ENCODE peak calls at places on chromosomes 3 and 15, in nine cellular contexts. D is Karpas-422; A is choroid plexus epithelial cell; O is cardiac fibroblast; C is kidney; P is HFF-Myc; X is foreskin fibroblast; L is SJCRH30; Z is effector memory CD4-positive, alpha-beta T cell. K is an unnamed sample.

GRCh38 chr3:179526989-179527391 is 35.7 kb upstream of the ACTL6A start:
- DNase-seq in D (no peak), A (peak), O (peak), C (no peak), P (peak), X (peak), L (peak), Z (no peak), K (no peak)

GRCh38 chr15:66995257-66995656 is 70.1 kb upstream of the SMAD3 start:
- DNase-seq in D (no peak), A (peak), O (peak), C (no peak), P (no peak), X (peak), L (no peak), Z (no peak), K (no peak)

GRCh38 chr3:13708301-13708700 is 159.4 kb downstream of the FBLN2 start:
- DNase-seq in D (no peak), A (no peak), O (no peak), C (peak), P (no peak), X (no peak), L (peak), Z (no peak), K (peak)

GRCh38 chr3:4019509-4019908 is 220.3 kb downstream of the LRRN1 start:
- DNase-seq in D (no peak), A (no peak), O (no peak), C (no peak), P (no peak), X (no peak), L (no peak), Z (no peak), K (no peak)

GRCh38 chr3:8386221-8386620 is 115.4 kb upstream of the LMCD1 start:
- DNase-seq in D (no peak), A (peak), O (peak), C (no peak), P (no peak), X (peak), L (no peak), Z (no peak), K (no peak)

GRCh38 chr3:5304789-5305680 is 117.5 kb downstream of the EDEM1 start:
- DNase-seq in D (peak), A (peak), O (peak), C (no peak), P (peak), X (no peak), L (peak), Z (no peak), K (no peak)

GRCh38 chr15:54990793-54991192 is 205.9 kb downstream of the RSL24D1 start:
- DNase-seq in D (no peak), A (no peak), O (no peak), C (no peak), P (no peak), X (no peak), L (peak), Z (no peak), K (no peak)

GRCh38 chr15:60704717-60705116 is 225.8 kb upstream of the ICE2 start:
- DNase-seq in D (no peak), A (no peak), O (no peak), C (no peak), P (no peak), X (no peak), L (no peak), Z (no peak), K (no peak)

GRCh38 chr3:171049831-171050444 is 23.4 kb upstream of the SLC2A2 start:
- DNase-seq in D (peak), A (peak), O (peak), C (no peak), P (peak), X (peak), L (peak), Z (no peak), K (peak)

GRCh38 chr3:158768881-158769518 is 32.9 kb upstream of the MFSD1 start:
- DNase-seq in D (no peak), A (peak), O (peak), C (no peak), P (peak), X (peak), L (peak), Z (no peak), K (no peak)

GRCh38 chr3:182508896-182509295 is 284.4 kb upstream of the ATP11B start:
- DNase-seq in D (no peak), A (no peak), O (no peak), C (no peak), P (no peak), X (no peak), L (no peak), Z (no peak), K (no peak)

GRCh38 chr3:57261119-57261518 is 31.4 kb downstream of the ASB14 start:
- DNase-seq in D (no peak), A (no peak), O (no peak), C (no peak), P (no peak), X (no peak), L (no peak), Z (no peak), K (no peak)

GRCh38 chr15:52326758-52327157 is 31.2 kb upstream of the MYO5C start:
- DNase-seq in D (no peak), A (peak), O (peak), C (no peak), P (no peak), X (peak), L (no peak), Z (no peak), K (no peak)

GRCh38 chr3:112116777-112117186 is 16.3 kb downstream of the GCSAM start:
- DNase-seq in D (no peak), A (peak), O (no peak), C (no peak), P (no peak), X (no peak), L (no peak), Z (no peak), K (no peak)

GRCh38 chr3:124837730-124838186 is 49.4 kb downstream of the ITGB5 start:
- DNase-seq in D (no peak), A (peak), O (peak), C (peak), P (no peak), X (peak), L (peak), Z (no peak), K (no peak)

GRCh38 chr3:42803800-42804112 is 534 bp downstream of the HIGD1A start:
- DNase-seq in D (peak), A (no peak), O (no peak), C (peak), P (no peak), X (peak), L (no peak), Z (no peak), K (no peak)

GRCh38 chr3:49283997-49284396 is 7.0 kb upstream of the C3orf62 start:
- DNase-seq in D (no peak), A (no peak), O (no peak), C (no peak), P (no peak), X (no peak), L (no peak), Z (no peak), K (no peak)

GRCh38 chr15:34607832-34608231 is 24.4 kb upstream of the GOLGA8B start:
- DNase-seq in D (no peak), A (no peak), O (no peak), C (no peak), P (no peak), X (no peak), L (no peak), Z (no peak), K (no peak)

GRCh38 chr3:124588036-124588435 is 142.2 kb upstream of the UMPS start:
- DNase-seq in D (no peak), A (no peak), O (no peak), C (no peak), P (no peak), X (no peak), L (no peak), Z (no peak), K (no peak)

GRCh38 chr15:31332020-31332680 is 5.5 kb downstream of the KLF13 start:
- DNase-seq in D (no peak), A (no peak), O (no peak), C (peak), P (no peak), X (no peak), L (no peak), Z (no peak), K (no peak)
- H3K4me3 ChIP-seq in D (no peak), A (no peak), O (no peak), C (no peak), P (no peak), X (no peak), L (no peak), Z (no peak), K (no peak)

GRCh38 chr3:98761656-98762229 is 1.4 kb upstream of the ST3GAL6 start:
- DNase-seq in D (peak), A (no peak), O (no peak), C (no peak), P (no peak), X (no peak), L (no peak), Z (no peak), K (no peak)
- H3K4me3 ChIP-seq in D (no peak), A (no peak), O (no peak), C (no peak), P (no peak), X (no peak), L (no peak), Z (no peak), K (no peak)

GRCh38 chr3:71128951-71129350 is 454.6 kb downstream of the FOXP1 start:
- DNase-seq in D (no peak), A (peak), O (peak), C (no peak), P (no peak), X (no peak), L (no peak), Z (no peak), K (no peak)
- H3K4me3 ChIP-seq in D (peak), A (peak), O (peak), C (peak), P (peak), X (peak), L (peak), Z (peak), K (no peak)

GRCh38 chr3:102415553-102415952 is 19.3 kb upstream of the ZPLD1 start:
- DNase-seq in D (no peak), A (peak), O (peak), C (no peak), P (no peak), X (peak), L (no peak), Z (no peak), K (no peak)
- H3K4me3 ChIP-seq in D (no peak), A (no peak), O (peak), C (no peak), P (no peak), X (peak), L (no peak), Z (no peak), K (no peak)

GRCh38 chr15:96416218-96416933 is 85.9 kb downstream of the NR2F2 start:
- DNase-seq in D (no peak), A (no peak), O (no peak), C (peak), P (no peak), X (no peak), L (no peak), Z (no peak), K (no peak)
- H3K4me3 ChIP-seq in D (no peak), A (peak), O (peak), C (peak), P (no peak), X (no peak), L (no peak), Z (no peak), K (no peak)

GRCh38 chr15:48352474-48353072 is 21.3 kb downstream of the DUT start:
- DNase-seq in D (peak), A (peak), O (peak), C (no peak), P (no peak), X (peak), L (peak), Z (no peak), K (no peak)
- H3K4me3 ChIP-seq in D (no peak), A (no peak), O (no peak), C (no peak), P (no peak), X (no peak), L (no peak), Z (no peak), K (no peak)

DNA sequence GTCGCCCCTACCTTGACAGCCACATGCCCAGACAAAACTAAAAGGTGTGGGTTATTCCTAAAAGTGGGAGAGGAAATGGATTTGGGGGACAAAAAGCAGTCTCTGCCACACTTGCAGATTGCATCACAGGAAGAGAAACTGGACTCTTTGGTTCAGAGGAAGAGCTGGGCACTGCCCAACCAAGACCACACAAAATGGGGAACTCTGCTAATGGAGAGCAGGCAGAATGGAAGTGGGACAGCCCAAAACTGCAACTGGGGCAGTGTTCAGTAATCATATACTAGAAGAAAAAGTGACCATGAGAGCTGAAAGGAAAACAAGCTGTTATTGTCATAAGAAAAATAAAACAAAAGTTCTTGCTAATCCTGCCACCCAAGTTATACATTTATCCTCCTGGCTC is 138.9 kb upstream of the FRMD4B start:
- DNase-seq in D (no peak), A (no peak), O (no peak), C (no peak), P (no peak), X (no peak), L (no peak), Z (no peak), K (no peak)
- H3K4me3 ChIP-seq in D (no peak), A (no peak), O (no peak), C (no peak), P (no peak), X (no peak), L (no peak), Z (no peak), K (no peak)

GRCh38 chr3:147410518-147411234 is 1.5 kb downstream of the ZIC1 start:
- DNase-seq in D (no peak), A (peak), O (no peak), C (peak), P (peak), X (peak), L (peak), Z (no peak), K (no peak)
- H3K4me3 ChIP-seq in D (no peak), A (peak), O (peak), C (no peak), P (peak), X (peak), L (peak), Z (peak), K (no peak)

GRCh38 chr3:28345690-28346089 is 2.8 kb upstream of the ZCWPW2 start:
- DNase-seq in D (peak), A (no peak), O (no peak), C (no peak), P (no peak), X (no peak), L (no peak), Z (no peak), K (no peak)
- H3K4me3 ChIP-seq in D (no peak), A (no peak), O (peak), C (no peak), P (no peak), X (no peak), L (no peak), Z (no peak), K (no peak)

GRCh38 chr15:85758655-85758978 is 36.1 kb downstream of the KLHL25 start:
- DNase-seq in D (no peak), A (no peak), O (no peak), C (peak), P (no peak), X (no peak), L (no peak), Z (no peak), K (no peak)

GRCh38 chr15:85760049-85760448 is 34.7 kb downstream of the KLHL25 start:
- DNase-seq in D (no peak), A (no peak), O (no peak), C (peak), P (no peak), X (no peak), L (no peak), Z (no peak), K (no peak)

GRCh38 chr15:85760531-85761371 is 34.0 kb downstream of the KLHL25 start:
- DNase-seq in D (no peak), A (no peak), O (no peak), C (peak), P (no peak), X (no peak), L (no peak), Z (no peak), K (no peak)

GRCh38 chr15:85757939-85758654 is 36.6 kb downstream of the KLHL25 start:
- DNase-seq in D (no peak), A (no peak), O (no peak), C (peak), P (no peak), X (no peak), L (no peak), Z (no peak), K (peak)

DNA sequence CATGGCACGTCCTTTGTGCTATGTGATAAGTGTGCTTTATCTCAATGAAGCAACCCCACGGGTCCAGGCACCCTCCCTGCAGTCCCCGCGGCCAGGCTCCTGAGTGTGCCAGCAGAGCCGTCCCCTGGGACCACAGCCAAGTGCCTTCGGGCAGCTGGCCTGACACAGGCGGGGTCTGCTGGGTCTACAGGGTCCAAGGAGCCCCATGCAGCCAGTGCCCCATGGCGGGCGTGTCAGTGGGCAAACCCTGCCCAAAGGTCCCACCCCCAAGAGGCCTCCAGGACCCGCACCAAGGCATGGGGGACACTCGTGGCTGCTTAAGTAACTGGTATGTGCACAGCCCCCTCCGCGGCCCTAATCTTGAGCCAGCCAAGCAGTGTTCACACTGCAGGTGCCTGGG is 35.3 kb downstream of the KLHL25 start:
- DNase-seq in D (no peak), A (no peak), O (no peak), C (peak), P (no peak), X (no peak), L (no peak), Z (no peak), K (no peak)
- H3K4me3 ChIP-seq in D (no peak), A (no peak), O (no peak), C (no peak), P (no peak), X (no peak), L (no peak), Z (no peak), K (no peak)

K was measured in RWPE2.